ENCODE peak calls at places on chromosomes 3 and 15, in seven cellular contexts. C, Q, W, A, Y, F and M are unnamed samples.

GRCh38 chr15:59349715-59350420 is 22.8 kb downstream of the MYO1E start:
- DNase-seq in C (no peak), Q (peak), F (peak), W (no peak), A (no peak), Y (no peak), M (no peak)

GRCh38 chr15:51368751-51369450 is 27.4 kb downstream of the GLDN start:
- DNase-seq in W (no peak), Y (no peak), C (no peak), F (peak), Q (no peak), A (no peak), M (no peak)

GRCh38 chr3:49812916-49813496 is 747 bp downstream of the UBA7 start:
- DNase-seq in Q (no peak), Y (no peak), C (no peak), A (no peak), F (no peak), W (no peak), M (no peak)

GRCh38 chr3:126259411-126260391 is 79.3 kb upstream of the ALDH1L1 start:
- DNase-seq in F (peak), W (no peak), C (no peak), Q (peak), Y (no peak), A (no peak), M (peak)

GRCh38 chr3:177622520-177622919 is 425.2 kb upstream of the TBL1XR1 start:
- DNase-seq in Y (no peak), W (no peak), C (no peak), Q (no peak), A (no peak), F (no peak), M (no peak)

GRCh38 chr15:47717036-47717611 is at the start of gene SEMA6D:
- DNase-seq in A (peak), C (no peak), Q (no peak), F (peak), W (no peak), Y (no peak), M (peak)

GRCh38 chr15:63672369-63672768 is 75.2 kb downstream of the FBXL22 start:
- DNase-seq in Q (no peak), W (no peak), C (no peak), F (no peak), A (no peak), Y (no peak), M (no peak)

GRCh38 chr3:24986635-24987034 is 441.4 kb upstream of the RARB start:
- DNase-seq in A (no peak), C (no peak), Q (no peak), W (no peak), Y (no peak), F (no peak), M (no peak)

GRCh38 chr15:23397779-23398178 is 43.2 kb downstream of the GOLGA8S start:
- DNase-seq in Y (no peak), W (no peak), C (no peak), Q (no peak), F (no peak), A (no peak), M (no peak)

GRCh38 chr15:74783072-74783807 is 1.4 kb downstream of the CSK start:
- DNase-seq in W (peak), F (peak), A (no peak), Y (peak), Q (no peak), C (no peak), M (peak)